ENCODE peak calls at places on chromosomes 6 and 20, in seven cellular contexts. One of them, this sample, is unnamed. For H3K4me1, the result is how much of the 10 kb centered on the place peaks cover.

GRCh38 chr20:63957004-63957689 is 931 bp upstream of the UCKL1 start:
- DNase-seq in suprapubic skin: peak
- DNase-seq in PC-3: peak
- DNase-seq in lung: peak
- DNase-seq in upper lobe of right lung: no peak
- DNase-seq in heart right ventricle: peak
- DNase-seq in IMR-90: peak
- DNase-seq in this sample: peak

GRCh38 chr6:144953552-144954240 is 668.6 kb downstream of the UTRN start:
- DNase-seq in suprapubic skin: no peak
- DNase-seq in PC-3: peak
- DNase-seq in lung: no peak
- DNase-seq in upper lobe of right lung: no peak
- DNase-seq in heart right ventricle: no peak
- DNase-seq in IMR-90: peak
- DNase-seq in this sample: no peak

GRCh38 chr6:30542915-30543314 is 13.4 kb downstream of the GNL1 start:
- DNase-seq in suprapubic skin: no peak
- DNase-seq in PC-3: no peak
- DNase-seq in lung: no peak
- DNase-seq in upper lobe of right lung: no peak
- DNase-seq in heart right ventricle: no peak
- DNase-seq in IMR-90: peak
- DNase-seq in this sample: no peak

GRCh38 chr6:131754715-131755567 is 44.1 kb upstream of the CTAGE9 start:
- DNase-seq in suprapubic skin: no peak
- DNase-seq in PC-3: peak
- DNase-seq in lung: no peak
- DNase-seq in upper lobe of right lung: no peak
- DNase-seq in heart right ventricle: no peak
- DNase-seq in IMR-90: peak
- DNase-seq in this sample: no peak

GRCh38 chr6:11062715-11063114 is 18.6 kb upstream of the ELOVL2 start:
- DNase-seq in suprapubic skin: no peak
- DNase-seq in PC-3: no peak
- DNase-seq in lung: no peak
- DNase-seq in upper lobe of right lung: no peak
- DNase-seq in heart right ventricle: no peak
- DNase-seq in IMR-90: no peak
- DNase-seq in this sample: no peak

GRCh38 chr6:161561938-161562337 is 288.1 kb upstream of the AGPAT4 start:
- DNase-seq in suprapubic skin: no peak
- DNase-seq in PC-3: no peak
- DNase-seq in lung: no peak
- DNase-seq in upper lobe of right lung: no peak
- DNase-seq in heart right ventricle: no peak
- DNase-seq in IMR-90: no peak
- DNase-seq in this sample: no peak

GRCh38 chr20:48360338-48360698 is 467.5 kb downstream of the PREX1 start:
- DNase-seq in suprapubic skin: no peak
- DNase-seq in PC-3: no peak
- DNase-seq in lung: no peak
- DNase-seq in upper lobe of right lung: no peak
- DNase-seq in heart right ventricle: no peak
- DNase-seq in IMR-90: no peak
- DNase-seq in this sample: no peak

GRCh38 chr6:139713911-139714527 is 339.6 kb upstream of the CITED2 start:
- DNase-seq in suprapubic skin: no peak
- DNase-seq in PC-3: peak
- DNase-seq in lung: no peak
- DNase-seq in upper lobe of right lung: no peak
- DNase-seq in heart right ventricle: no peak
- DNase-seq in IMR-90: no peak
- DNase-seq in this sample: peak

GRCh38 chr20:58569211-58570125 is 54.3 kb upstream of the APCDD1L start:
- DNase-seq in suprapubic skin: no peak
- DNase-seq in PC-3: no peak
- DNase-seq in lung: no peak
- DNase-seq in upper lobe of right lung: no peak
- DNase-seq in heart right ventricle: no peak
- DNase-seq in IMR-90: no peak
- DNase-seq in this sample: no peak

GRCh38 chr6:138863331-138863730 is 67.4 kb downstream of the ECT2L start:
- DNase-seq in suprapubic skin: no peak
- DNase-seq in PC-3: no peak
- DNase-seq in lung: no peak
- DNase-seq in upper lobe of right lung: no peak
- DNase-seq in heart right ventricle: peak
- DNase-seq in IMR-90: no peak
- DNase-seq in this sample: no peak

GRCh38 chr6:42383421-42384208 is 68.1 kb downstream of the TRERF1 start:
- DNase-seq in suprapubic skin: no peak
- DNase-seq in PC-3: no peak
- DNase-seq in lung: no peak
- DNase-seq in upper lobe of right lung: no peak
- DNase-seq in heart right ventricle: no peak
- DNase-seq in IMR-90: no peak
- DNase-seq in this sample: no peak

GRCh38 chr20:2142649-2143048 is 41.0 kb downstream of the STK35 start:
- DNase-seq in suprapubic skin: no peak
- DNase-seq in PC-3: no peak
- DNase-seq in lung: no peak
- DNase-seq in upper lobe of right lung: no peak
- DNase-seq in heart right ventricle: peak
- DNase-seq in IMR-90: no peak
- DNase-seq in this sample: no peak

GRCh38 chr20:10922941-10923340 is 249.1 kb upstream of the JAG1 start:
- DNase-seq in suprapubic skin: no peak
- DNase-seq in PC-3: peak
- DNase-seq in lung: no peak
- DNase-seq in upper lobe of right lung: no peak
- DNase-seq in heart right ventricle: no peak
- DNase-seq in IMR-90: peak
- DNase-seq in this sample: no peak

GRCh38 chr20:20184711-20185110 is 132.4 kb downstream of the CFAP61 start:
- DNase-seq in suprapubic skin: no peak
- DNase-seq in PC-3: no peak
- DNase-seq in lung: no peak
- DNase-seq in upper lobe of right lung: no peak
- DNase-seq in heart right ventricle: no peak
- DNase-seq in IMR-90: no peak
- DNase-seq in this sample: no peak
- TF ChIP-seq CTCF in suprapubic skin: no peak
- TF ChIP-seq CTCF in PC-3: no peak
- TF ChIP-seq CTCF in lung: no peak
- TF ChIP-seq CTCF in upper lobe of right lung: no peak
- TF ChIP-seq CTCF in heart right ventricle: no peak
- TF ChIP-seq CTCF in IMR-90: no peak
- TF ChIP-seq CTCF in this sample: no peak

GRCh38 chr6:33432546-33432945 is 12.7 kb downstream of the SYNGAP1 start:
- DNase-seq in suprapubic skin: peak
- DNase-seq in PC-3: no peak
- DNase-seq in lung: no peak
- DNase-seq in upper lobe of right lung: no peak
- DNase-seq in heart right ventricle: no peak
- DNase-seq in IMR-90: no peak
- DNase-seq in this sample: no peak
- H3K4me3 ChIP-seq in suprapubic skin: no peak
- H3K4me3 ChIP-seq in PC-3: no peak
- H3K4me3 ChIP-seq in lung: no peak
- H3K4me3 ChIP-seq in upper lobe of right lung: no peak
- H3K4me3 ChIP-seq in heart right ventricle: no peak
- H3K4me3 ChIP-seq in IMR-90: no peak
- H3K4me3 ChIP-seq in this sample: no peak

DNA sequence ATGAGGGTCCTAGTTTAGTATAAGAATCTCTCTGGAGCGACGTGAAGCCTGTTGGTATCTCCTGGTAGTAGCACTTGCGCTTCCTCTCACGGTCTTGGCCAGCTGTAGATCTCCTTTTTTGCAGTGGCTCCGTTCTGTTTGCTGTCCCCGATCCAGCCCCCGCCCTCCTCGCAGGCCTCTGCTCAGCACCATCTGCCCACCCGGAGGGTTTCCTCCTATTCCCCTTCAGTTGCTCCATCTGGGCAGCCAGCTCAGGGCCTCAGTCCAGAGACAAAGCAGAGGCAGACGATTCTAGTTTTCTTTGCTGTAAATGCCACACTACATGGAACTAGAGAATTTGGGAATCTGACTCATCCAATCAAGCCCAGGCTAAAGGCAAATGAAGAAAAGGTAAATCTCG is 126.6 kb downstream of the TIAM2 start:
- DNase-seq in suprapubic skin: no peak
- DNase-seq in PC-3: no peak
- DNase-seq in lung: no peak
- DNase-seq in upper lobe of right lung: no peak
- DNase-seq in heart right ventricle: no peak
- DNase-seq in IMR-90: no peak
- DNase-seq in this sample: no peak
- H3K4me1 ChIP-seq in suprapubic skin: under half
- H3K4me1 ChIP-seq in PC-3: under half
- H3K4me1 ChIP-seq in lung: under half
- H3K4me1 ChIP-seq in upper lobe of right lung: under half
- H3K4me1 ChIP-seq in heart right ventricle: under half
- H3K4me1 ChIP-seq in IMR-90: under half
- H3K4me1 ChIP-seq in this sample: under half

GRCh38 chr20:61223121-61223520 is 28.9 kb upstream of the CDH4 start:
- DNase-seq in suprapubic skin: no peak
- DNase-seq in PC-3: no peak
- DNase-seq in lung: no peak
- DNase-seq in upper lobe of right lung: no peak
- DNase-seq in heart right ventricle: no peak
- DNase-seq in IMR-90: no peak
- DNase-seq in this sample: no peak

GRCh38 chr20:61217848-61218247 is 34.2 kb upstream of the CDH4 start:
- DNase-seq in suprapubic skin: no peak
- DNase-seq in PC-3: no peak
- DNase-seq in lung: no peak
- DNase-seq in upper lobe of right lung: no peak
- DNase-seq in heart right ventricle: no peak
- DNase-seq in IMR-90: no peak
- DNase-seq in this sample: no peak

GRCh38 chr20:61218886-61219480 is 33.1 kb upstream of the CDH4 start:
- DNase-seq in suprapubic skin: no peak
- DNase-seq in PC-3: no peak
- DNase-seq in lung: no peak
- DNase-seq in upper lobe of right lung: no peak
- DNase-seq in heart right ventricle: no peak
- DNase-seq in IMR-90: peak
- DNase-seq in this sample: no peak

GRCh38 chr20:61222699-61223098 is 29.4 kb upstream of the CDH4 start:
- DNase-seq in suprapubic skin: no peak
- DNase-seq in PC-3: no peak
- DNase-seq in lung: no peak
- DNase-seq in upper lobe of right lung: no peak
- DNase-seq in heart right ventricle: no peak
- DNase-seq in IMR-90: no peak
- DNase-seq in this sample: no peak

GRCh38 chr20:61220131-61220530 is 31.9 kb upstream of the CDH4 start:
- DNase-seq in suprapubic skin: no peak
- DNase-seq in PC-3: no peak
- DNase-seq in lung: no peak
- DNase-seq in upper lobe of right lung: no peak
- DNase-seq in heart right ventricle: no peak
- DNase-seq in IMR-90: no peak
- DNase-seq in this sample: no peak
- TF ChIP-seq CTCF in suprapubic skin: no peak
- TF ChIP-seq CTCF in PC-3: no peak
- TF ChIP-seq CTCF in lung: no peak
- TF ChIP-seq CTCF in upper lobe of right lung: no peak
- TF ChIP-seq CTCF in heart right ventricle: no peak
- TF ChIP-seq CTCF in IMR-90: no peak
- TF ChIP-seq CTCF in this sample: no peak

GRCh38 chr20:62776035-62776691 is 20.1 kb upstream of the MRGBP start:
- DNase-seq in suprapubic skin: no peak
- DNase-seq in PC-3: no peak
- DNase-seq in lung: no peak
- DNase-seq in upper lobe of right lung: no peak
- DNase-seq in heart right ventricle: no peak
- DNase-seq in IMR-90: no peak
- DNase-seq in this sample: no peak
- H3K4me3 ChIP-seq in suprapubic skin: no peak
- H3K4me3 ChIP-seq in PC-3: no peak
- H3K4me3 ChIP-seq in lung: no peak
- H3K4me3 ChIP-seq in upper lobe of right lung: no peak
- H3K4me3 ChIP-seq in heart right ventricle: no peak
- H3K4me3 ChIP-seq in IMR-90: no peak
- H3K4me3 ChIP-seq in this sample: no peak

GRCh38 chr6:38244873-38245272 is 394.9 kb downstream of the BTBD9 start:
- DNase-seq in suprapubic skin: no peak
- DNase-seq in PC-3: no peak
- DNase-seq in lung: no peak
- DNase-seq in upper lobe of right lung: no peak
- DNase-seq in heart right ventricle: no peak
- DNase-seq in IMR-90: no peak
- DNase-seq in this sample: no peak
- H3K4me1 ChIP-seq in suprapubic skin: under half
- H3K4me1 ChIP-seq in PC-3: under half
- H3K4me1 ChIP-seq in lung: under half
- H3K4me1 ChIP-seq in upper lobe of right lung: under half
- H3K4me1 ChIP-seq in heart right ventricle: under half
- H3K4me1 ChIP-seq in IMR-90: under half
- H3K4me1 ChIP-seq in this sample: under half

This sample was measured in Caco-2.